ENCODE peak calls at places on chromosomes 11 and 22, in eight cellular contexts. I, K, N, X, G, R, V and O are unnamed samples.

GRCh38 chr11:80816454-80816847 is 1375.6 kb upstream of the TENM4 start:
- DNase-seq in X (no peak), R (no peak), K (no peak), N (no peak), I (no peak), V (no peak), G (no peak), O (no peak)

GRCh38 chr11:94948070-94948617 is 25.2 kb downstream of the CWC15 start:
- DNase-seq in I (peak), R (no peak), K (no peak), G (no peak), X (no peak), V (no peak), N (peak), O (no peak)

GRCh38 chr11:44659641-44660040 is 67.1 kb upstream of the TSPAN18 start:
- DNase-seq in I (no peak), G (no peak), V (no peak), K (no peak), N (no peak), R (no peak), X (no peak), O (no peak)

GRCh38 chr22:28297504-28297903 is 378.4 kb upstream of the PITPNB start:
- DNase-seq in I (no peak), N (no peak), K (no peak), G (no peak), X (no peak), V (no peak), R (no peak), O (no peak)

GRCh38 chr11:64974124-64974523 is 2.2 kb upstream of the MAJIN start:
- DNase-seq in X (no peak), N (no peak), K (no peak), I (no peak), V (no peak), R (no peak), G (no peak), O (no peak)

GRCh38 chr22:47165998-47166397 is 403.5 kb downstream of the TBC1D22A start:
- DNase-seq in X (no peak), G (no peak), V (no peak), R (no peak), N (no peak), K (no peak), I (no peak), O (peak)

GRCh38 chr11:45901646-45902045 is 5.4 kb downstream of the FREY1 start:
- DNase-seq in I (no peak), N (no peak), X (no peak), G (no peak), K (no peak), R (no peak), V (no peak), O (no peak)

GRCh38 chr22:26612652-26613051 is 5.2 kb downstream of the CRYBB1 start:
- DNase-seq in R (no peak), V (no peak), G (no peak), I (no peak), X (no peak), N (no peak), K (no peak), O (no peak)

GRCh38 chr11:114262681-114263509 is 33.3 kb upstream of the NNMT start:
- DNase-seq in V (peak), N (peak), X (no peak), G (peak), K (peak), R (peak), I (no peak), O (no peak)

GRCh38 chr11:116851631-116852030 is 14.2 kb upstream of the APOA1 start:
- DNase-seq in R (no peak), N (no peak), V (no peak), G (no peak), K (no peak), X (peak), I (no peak), O (no peak)

GRCh38 chr11:63845305-63845704 is 6.4 kb downstream of the MARK2 start:
- DNase-seq in K (no peak), G (peak), R (no peak), N (peak), V (no peak), I (no peak), X (no peak), O (no peak)

GRCh38 chr22:42994917-42995562 is 19.9 kb downstream of the PACSIN2 start:
- DNase-seq in G (peak), N (peak), V (no peak), K (peak), X (no peak), I (peak), R (no peak), O (no peak)

GRCh38 chr11:66004186-66004585 is 1.9 kb downstream of the BANF1 start:
- DNase-seq in I (no peak), R (no peak), K (no peak), G (no peak), V (no peak), N (no peak), X (no peak), O (no peak)

GRCh38 chr22:19714320-19715252 is at the start of gene SEPTIN5:
- DNase-seq in G (no peak), K (no peak), I (no peak), V (no peak), N (no peak), X (no peak), R (no peak), O (no peak)

GRCh38 chr11:65766535-65766934 is 14.2 kb downstream of the AP5B1 start:
- DNase-seq in R (no peak), V (no peak), N (peak), G (no peak), X (no peak), K (no peak), I (peak), O (no peak)

GRCh38 chr11:36070215-36070976 is 126.5 kb downstream of the LDLRAD3 start:
- DNase-seq in X (no peak), I (no peak), G (no peak), R (no peak), N (no peak), K (no peak), V (no peak), O (no peak)

GRCh38 chr11:116232364-116232801 is 540.4 kb downstream of the BUD13 start:
- DNase-seq in X (no peak), V (no peak), G (no peak), R (no peak), N (no peak), K (no peak), I (no peak), O (no peak)

GRCh38 chr11:34354782-34355181 is 3.0 kb downstream of the ABTB2 start:
- DNase-seq in V (no peak), N (no peak), G (no peak), X (no peak), R (no peak), I (no peak), K (no peak), O (no peak)

GRCh38 chr22:44172370-44173108 is 8.2 kb upstream of the PARVG start:
- DNase-seq in V (no peak), N (no peak), X (no peak), K (no peak), G (no peak), R (no peak), I (no peak), O (no peak)

GRCh38 chr11:112400615-112401014 is 140.0 kb upstream of the PLET1 start:
- DNase-seq in G (no peak), R (no peak), K (no peak), I (no peak), V (no peak), X (no peak), N (no peak), O (no peak)

GRCh38 chr11:86016451-86016850 is 52.4 kb downstream of the PICALM start:
- DNase-seq in N (no peak), K (no peak), R (no peak), V (no peak), X (no peak), I (no peak), G (no peak), O (no peak)

GRCh38 chr11:13972958-13973357 is 10.4 kb downstream of the SPON1 start:
- DNase-seq in R (no peak), N (no peak), X (no peak), I (no peak), G (no peak), V (no peak), K (no peak), O (no peak)

GRCh38 chr11:106917973-106918372 is 100.3 kb downstream of the GUCY1A2 start:
- DNase-seq in V (peak), I (no peak), N (peak), G (no peak), X (no peak), R (peak), K (no peak), O (no peak)

GRCh38 chr11:10900686-10901415 is 43.0 kb upstream of the ZBED5 start:
- DNase-seq in R (no peak), V (no peak), N (peak), I (no peak), G (peak), K (no peak), X (no peak), O (no peak)

GRCh38 chr22:30890689-30891442 is 77.7 kb downstream of the MORC2 start:
- DNase-seq in G (peak), N (peak), K (peak), I (no peak), V (peak), X (no peak), R (peak), O (peak)

GRCh38 chr22:28142361-28142801 is 223.3 kb upstream of the PITPNB start:
- DNase-seq in X (no peak), N (peak), I (peak), R (no peak), G (peak), V (no peak), K (no peak), O (no peak)

GRCh38 chr22:24843048-24843447 is 37.0 kb downstream of the SGSM1 start:
- DNase-seq in V (no peak), K (no peak), N (no peak), I (no peak), G (no peak), X (no peak), R (no peak), O (no peak)

GRCh38 chr11:12413141-12414055 is 36.0 kb downstream of the PARVA start:
- DNase-seq in R (no peak), I (no peak), N (no peak), K (no peak), X (no peak), V (no peak), G (no peak), O (no peak)

GRCh38 chr11:7020183-7020917 is at the start of the genes NLRP14 and ZNF214:
- DNase-seq in X (no peak), V (peak), G (peak), R (peak), I (peak), K (peak), N (peak), O (peak)

GRCh38 chr11:47408598-47409439 is 429 bp downstream of the SLC39A13 start:
- DNase-seq in N (peak), V (no peak), X (no peak), R (peak), K (peak), G (peak), I (no peak), O (no peak)

GRCh38 chr11:43853766-43854165 is 26.9 kb upstream of the ALKBH3 start:
- DNase-seq in R (no peak), V (no peak), I (no peak), K (no peak), N (no peak), X (no peak), G (no peak), O (no peak)

GRCh38 chr11:132874638-132875037 is 657.7 kb downstream of the OPCML start:
- DNase-seq in G (no peak), V (no peak), I (peak), X (no peak), R (no peak), K (no peak), N (peak), O (no peak)

GRCh38 chr22:39527481-39527961 is 5.0 kb downstream of the RPS19BP1 start:
- DNase-seq in X (no peak), N (no peak), V (peak), K (no peak), G (no peak), I (no peak), R (no peak), O (no peak)

GRCh38 chr11:81772161-81772560 is 961.5 kb downstream of the FAM181B start:
- DNase-seq in K (no peak), I (no peak), V (no peak), G (no peak), X (no peak), R (no peak), N (no peak), O (no peak)

DNA sequence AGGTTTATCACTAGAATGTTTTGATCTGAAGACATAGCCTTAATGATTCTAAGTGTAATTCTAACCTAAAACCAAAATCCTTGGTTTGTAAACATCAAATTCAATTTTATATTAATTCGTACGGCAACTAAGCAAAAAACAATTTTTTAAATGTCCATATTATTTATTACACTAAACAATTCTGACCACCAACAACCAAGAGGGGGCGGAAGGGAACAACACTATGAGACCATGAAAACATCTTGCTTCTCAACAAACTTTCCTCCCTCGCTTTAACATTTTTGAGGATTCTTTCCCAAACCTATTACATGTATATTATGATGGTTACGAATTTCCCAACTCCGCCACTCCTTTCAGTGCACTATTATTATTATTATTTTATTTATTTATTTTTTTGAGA is 6.5 kb upstream of the UCP2 start:
- DNase-seq in I (no peak), K (no peak), G (no peak), X (no peak), N (no peak), V (no peak), R (no peak), O (no peak)
- TF ChIP-seq CTCF in I (peak), K (no peak), G (no peak), X (no peak), N (no peak), V (no peak), R (no peak), O (no peak)

GRCh38 chr22:17598318-17598717 is 30.2 kb downstream of the ATP6V1E1 start:
- DNase-seq in I (no peak), V (no peak), R (no peak), K (no peak), N (no peak), G (no peak), X (no peak), O (no peak)

GRCh38 chr22:17596226-17596625 is 32.3 kb downstream of the ATP6V1E1 start:
- DNase-seq in X (no peak), G (no peak), K (no peak), N (no peak), V (no peak), I (no peak), R (no peak), O (no peak)

GRCh38 chr22:17606472-17606871 is 22.1 kb downstream of the ATP6V1E1 start:
- DNase-seq in K (no peak), G (no peak), V (peak), X (no peak), N (no peak), I (no peak), R (no peak), O (no peak)

GRCh38 chr22:17597217-17597616 is 31.3 kb downstream of the ATP6V1E1 start:
- DNase-seq in G (no peak), N (peak), K (no peak), V (no peak), R (no peak), I (no peak), X (no peak), O (no peak)

DNA sequence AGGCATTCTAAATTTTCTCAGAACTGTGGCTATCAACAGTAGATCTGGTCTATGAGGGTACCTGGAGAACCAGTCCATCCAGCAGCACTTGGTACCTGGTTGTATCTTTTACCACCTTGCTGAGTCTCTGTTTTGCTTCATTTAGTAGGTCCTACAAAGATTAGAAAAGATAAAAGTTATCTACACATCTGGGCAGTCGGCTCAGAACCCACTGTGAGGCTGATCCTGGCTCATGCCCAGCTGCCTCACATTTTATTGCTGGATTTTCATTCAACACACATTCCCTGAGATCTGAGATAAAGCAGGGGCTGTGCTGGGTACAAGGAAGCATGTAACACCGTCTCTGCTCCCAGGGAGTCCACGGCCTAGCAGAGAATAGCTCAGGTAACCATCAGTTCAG is 27.5 kb downstream of the ATP6V1E1 start:
- DNase-seq in G (no peak), K (no peak), N (no peak), X (no peak), V (no peak), I (no peak), R (no peak), O (no peak)
- TF ChIP-seq CTCF in G (no peak), K (no peak), N (no peak), X (no peak), V (no peak), I (no peak), R (no peak), O (no peak)

GRCh38 chr11:126790550-126790981 is 210.0 kb downstream of the KIRREL3 start:
- DNase-seq in G (no peak), R (no peak), N (peak), I (peak), V (no peak), X (no peak), K (no peak), O (no peak)
- TF ChIP-seq CTCF in G (no peak), R (no peak), N (peak), I (peak), V (peak), X (no peak), K (peak), O (no peak)

DNA sequence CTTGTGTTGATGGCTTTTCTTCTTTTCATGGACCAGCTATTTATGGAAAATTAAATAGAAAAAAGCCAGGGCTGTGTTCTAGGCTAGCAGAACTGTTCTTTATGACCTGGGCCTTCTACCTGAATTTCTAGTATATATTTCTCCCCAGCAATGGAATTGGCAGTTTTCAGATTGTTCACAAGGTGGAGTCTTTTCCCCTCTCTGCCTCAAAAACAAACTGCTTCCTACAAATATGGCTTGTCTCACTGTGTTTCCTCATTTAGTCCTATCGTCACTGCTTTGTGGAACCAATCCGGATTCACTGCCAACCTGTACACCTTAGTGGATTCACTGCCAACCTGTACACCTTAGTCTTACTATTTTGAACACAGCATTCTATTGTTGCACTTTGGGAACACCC is 5.0 kb upstream of the APOL5 start:
- DNase-seq in V (no peak), G (no peak), I (no peak), N (no peak), K (no peak), X (no peak), R (no peak), O (no peak)
- TF ChIP-seq CTCF in V (peak), G (no peak), I (no peak), N (peak), K (no peak), X (no peak), R (no peak), O (no peak)

GRCh38 chr11:117998201-117998579 is 12.0 kb downstream of the IL10RA start:
- DNase-seq in I (no peak), G (no peak), V (no peak), K (no peak), X (no peak), R (no peak), N (no peak), O (no peak)

GRCh38 chr11:117996058-117996457 is 9.9 kb downstream of the IL10RA start:
- DNase-seq in X (no peak), I (no peak), N (no peak), K (no peak), V (no peak), G (no peak), R (no peak), O (no peak)

GRCh38 chr11:117999354-117999993 is 13.3 kb downstream of the IL10RA start:
- DNase-seq in G (no peak), X (no peak), I (no peak), V (no peak), R (no peak), N (no peak), K (no peak), O (no peak)

GRCh38 chr11:117998664-117999353 is 12.6 kb downstream of the IL10RA start:
- DNase-seq in K (no peak), G (no peak), V (no peak), I (no peak), X (no peak), N (no peak), R (no peak), O (no peak)

DNA sequence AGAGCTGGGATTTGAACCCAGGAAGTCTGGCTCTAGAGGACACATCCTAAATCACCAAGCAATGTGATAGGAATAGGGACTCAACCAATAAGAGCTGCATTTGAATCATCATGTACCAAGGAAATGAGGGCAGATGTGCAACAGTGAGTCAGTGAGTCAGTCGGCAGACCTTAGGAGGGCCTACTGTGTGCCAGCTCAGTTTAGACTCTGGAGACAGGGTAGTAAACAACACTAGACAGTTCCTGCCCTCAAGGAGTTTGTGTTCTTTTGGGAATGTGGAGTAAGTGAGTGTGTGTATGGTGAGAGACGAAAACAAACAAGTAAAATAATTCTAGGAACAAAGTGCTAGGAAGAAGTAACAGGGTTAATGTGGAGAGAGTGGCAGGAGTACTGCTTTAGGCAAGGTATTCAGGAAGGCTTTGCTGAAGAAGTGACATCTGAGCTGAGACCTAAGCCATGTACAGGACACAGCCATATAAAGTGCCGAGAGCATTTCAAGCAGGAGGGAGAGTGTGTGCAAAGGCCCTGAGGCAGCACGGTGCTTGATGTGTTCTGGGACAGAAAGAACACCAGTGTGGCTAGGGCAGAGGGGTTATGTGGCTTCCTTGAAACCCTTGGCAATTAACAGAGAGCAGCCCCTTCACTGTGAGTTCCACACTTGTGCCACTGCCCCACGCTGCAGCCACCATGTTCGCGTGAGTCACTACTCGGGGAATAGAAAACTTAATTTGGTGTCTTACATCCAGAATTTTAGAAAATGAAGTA is 11.4 kb downstream of the IL10RA start:
- DNase-seq in R (no peak), N (no peak), V (no peak), K (no peak), I (no peak), X (no peak), G (no peak), O (no peak)
- TF ChIP-seq CTCF in R (no peak), N (no peak), V (no peak), K (no peak), I (no peak), X (no peak), G (no peak), O (no peak)